ENCODE peak calls at places on chromosomes 13 and 19, in six cellular contexts. One of them, this sample, is unnamed.

GRCh38 chr13:25978961-25979360 is 72.9 kb downstream of the SHISA2 start:
- DNase-seq in Peyer's patch: no peak
- DNase-seq in activated T-cell treated with anti-CD3 and anti-CD28 coated beads, Interleukin-2, amount 50 U/mL, for 1 hour: no peak
- DNase-seq in heart left ventricle: no peak
- DNase-seq in heart right ventricle: no peak
- DNase-seq in A549: no peak
- DNase-seq in this sample: no peak

GRCh38 chr19:5345895-5346386 is 5.3 kb upstream of the PTPRS start:
- DNase-seq in Peyer's patch: no peak
- DNase-seq in activated T-cell treated with anti-CD3 and anti-CD28 coated beads, Interleukin-2, amount 50 U/mL, for 1 hour: no peak
- DNase-seq in heart left ventricle: no peak
- DNase-seq in heart right ventricle: no peak
- DNase-seq in A549: no peak
- DNase-seq in this sample: peak; percentile 77

GRCh38 chr13:95100525-95101121 is 200.6 kb downstream of the ABCC4 start:
- DNase-seq in Peyer's patch: no peak
- DNase-seq in activated T-cell treated with anti-CD3 and anti-CD28 coated beads, Interleukin-2, amount 50 U/mL, for 1 hour: no peak
- DNase-seq in heart left ventricle: no peak
- DNase-seq in heart right ventricle: no peak
- DNase-seq in A549: peak; percentile 66
- DNase-seq in this sample: no peak

GRCh38 chr13:99743079-99743478 is 228.5 kb downstream of the ZIC5 start:
- DNase-seq in Peyer's patch: no peak
- DNase-seq in activated T-cell treated with anti-CD3 and anti-CD28 coated beads, Interleukin-2, amount 50 U/mL, for 1 hour: no peak
- DNase-seq in heart left ventricle: no peak
- DNase-seq in heart right ventricle: no peak
- DNase-seq in A549: no peak
- DNase-seq in this sample: no peak

GRCh38 chr13:104779311-104779710 is 1713.1 kb upstream of the SLC10A2 start:
- DNase-seq in Peyer's patch: no peak
- DNase-seq in activated T-cell treated with anti-CD3 and anti-CD28 coated beads, Interleukin-2, amount 50 U/mL, for 1 hour: no peak
- DNase-seq in heart left ventricle: no peak
- DNase-seq in heart right ventricle: no peak
- DNase-seq in A549: no peak
- DNase-seq in this sample: peak; percentile 63

GRCh38 chr13:112968910-112969691 is at the start of gene MCF2L:
- DNase-seq in Peyer's patch: peak; percentile 70
- DNase-seq in activated T-cell treated with anti-CD3 and anti-CD28 coated beads, Interleukin-2, amount 50 U/mL, for 1 hour: peak; percentile 76
- DNase-seq in heart left ventricle: peak; percentile 45
- DNase-seq in heart right ventricle: peak; percentile 50
- DNase-seq in A549: peak; percentile 27
- DNase-seq in this sample: peak; percentile 83

GRCh38 chr13:93959796-93960533 is 519.5 kb downstream of the DCT start:
- DNase-seq in Peyer's patch: no peak
- DNase-seq in activated T-cell treated with anti-CD3 and anti-CD28 coated beads, Interleukin-2, amount 50 U/mL, for 1 hour: no peak
- DNase-seq in heart left ventricle: no peak
- DNase-seq in heart right ventricle: no peak
- DNase-seq in A549: no peak
- DNase-seq in this sample: peak; percentile 48

GRCh38 chr19:46728693-46729339 is 11.9 kb upstream of the PRKD2 start:
- DNase-seq in Peyer's patch: peak; percentile 83
- DNase-seq in activated T-cell treated with anti-CD3 and anti-CD28 coated beads, Interleukin-2, amount 50 U/mL, for 1 hour: peak; percentile 87
- DNase-seq in heart left ventricle: peak; percentile 78
- DNase-seq in heart right ventricle: peak; percentile 84
- DNase-seq in A549: peak; percentile 92
- DNase-seq in this sample: peak; percentile 52

GRCh38 chr19:39083983-39084731 is at the start of gene ACP7:
- DNase-seq in Peyer's patch: no peak
- DNase-seq in activated T-cell treated with anti-CD3 and anti-CD28 coated beads, Interleukin-2, amount 50 U/mL, for 1 hour: peak; percentile 42
- DNase-seq in heart left ventricle: no peak
- DNase-seq in heart right ventricle: no peak
- DNase-seq in A549: no peak
- DNase-seq in this sample: no peak

GRCh38 chr19:51368366-51369282 is at the start of gene CLDND2:
- DNase-seq in Peyer's patch: no peak
- DNase-seq in activated T-cell treated with anti-CD3 and anti-CD28 coated beads, Interleukin-2, amount 50 U/mL, for 1 hour: peak; percentile 33
- DNase-seq in heart left ventricle: no peak
- DNase-seq in heart right ventricle: no peak
- DNase-seq in A549: no peak
- DNase-seq in this sample: no peak

GRCh38 chr13:88649855-88650254 is 978.7 kb downstream of the SLITRK5 start:
- DNase-seq in Peyer's patch: no peak
- DNase-seq in activated T-cell treated with anti-CD3 and anti-CD28 coated beads, Interleukin-2, amount 50 U/mL, for 1 hour: no peak
- DNase-seq in heart left ventricle: no peak
- DNase-seq in heart right ventricle: no peak
- DNase-seq in A549: no peak
- DNase-seq in this sample: no peak

GRCh38 chr13:79155883-79156282 is 250.2 kb downstream of the RBM26 start:
- DNase-seq in Peyer's patch: no peak
- DNase-seq in activated T-cell treated with anti-CD3 and anti-CD28 coated beads, Interleukin-2, amount 50 U/mL, for 1 hour: no peak
- DNase-seq in heart left ventricle: no peak
- DNase-seq in heart right ventricle: no peak
- DNase-seq in A549: no peak
- DNase-seq in this sample: no peak

GRCh38 chr19:30074741-30075460 is 132.9 kb downstream of the URI1 start:
- DNase-seq in Peyer's patch: peak; percentile 34
- DNase-seq in activated T-cell treated with anti-CD3 and anti-CD28 coated beads, Interleukin-2, amount 50 U/mL, for 1 hour: peak; percentile 1
- DNase-seq in heart left ventricle: no peak
- DNase-seq in heart right ventricle: no peak
- DNase-seq in A549: no peak
- DNase-seq in this sample: no peak

This sample was measured in iris pigment epithelial cell.